ENCODE peak calls at places on chromosomes 11 and 22, in six cellular contexts. D, B, O, I, W and S are unnamed samples.

GRCh38 chr11:1746956-1747752 is 3.2 kb downstream of the IFITM10 start:
- DNase-seq in W (no peak), D (no peak), I (no peak), O (no peak), B (no peak), S (no peak)

GRCh38 chr11:61173456-61173855 is 12.2 kb upstream of the VPS37C start:
- DNase-seq in O (peak; percentile 21), B (peak; percentile 34), I (peak; percentile 41), W (no peak), D (no peak), S (peak; percentile 24)

GRCh38 chr11:127023991-127024390 is 23.4 kb upstream of the KIRREL3 start:
- DNase-seq in W (peak; percentile 6), B (no peak), D (no peak), I (no peak), O (no peak), S (no peak)

GRCh38 chr11:122811721-122812120 is 26.6 kb upstream of the CRTAM start:
- DNase-seq in W (no peak), B (no peak), D (no peak), I (no peak), O (no peak), S (no peak)

GRCh38 chr11:123100378-123101085 is 38.6 kb upstream of the HSPA8 start:
- DNase-seq in I (no peak), B (no peak), D (no peak), W (peak; percentile 35), O (no peak), S (no peak)

GRCh38 chr11:102347526-102348331 is 715 bp downstream of the BIRC2 start:
- DNase-seq in B (peak; percentile 29), O (peak; percentile 54), D (peak; percentile 2), W (peak; percentile 39), I (peak; percentile 38), S (peak; percentile 53)

GRCh38 chr11:69002101-69002742 is 10.8 kb downstream of the MRGPRF start:
- DNase-seq in O (no peak), B (no peak), W (no peak), D (no peak), I (no peak), S (no peak)

GRCh38 chr11:83219095-83219494 is 25.6 kb downstream of the ANKRD42 start:
- DNase-seq in B (no peak), I (peak; percentile 22), D (no peak), O (no peak), W (no peak), S (peak; percentile 8)

GRCh38 chr11:47130541-47130940 is 46.1 kb downstream of the ARFGAP2 start:
- DNase-seq in I (no peak), D (no peak), B (no peak), O (no peak), W (no peak), S (no peak)

GRCh38 chr11:92082652-92083051 is 142.0 kb upstream of the FAT3 start:
- DNase-seq in B (no peak), I (no peak), D (no peak), W (no peak), O (peak; percentile 7), S (no peak)

GRCh38 chr11:35842958-35843357 is 100.9 kb upstream of the LDLRAD3 start:
- DNase-seq in D (no peak), O (no peak), I (no peak), B (no peak), W (no peak), S (no peak)

GRCh38 chr11:119315139-119316016 is 1.6 kb downstream of the MCAM start:
- DNase-seq in B (no peak), D (no peak), O (peak; percentile 49), I (no peak), W (peak; percentile 18), S (peak; percentile 73)

GRCh38 chr11:93741882-93742226 is 382 bp downstream of the C11orf54 start:
- DNase-seq in D (no peak), I (peak; percentile 95), B (peak; percentile 68), W (peak; percentile 67), O (no peak), S (no peak)

GRCh38 chr11:81192516-81192915 is 1541.1 kb downstream of the FAM181B start:
- DNase-seq in D (no peak), I (no peak), B (no peak), O (no peak), W (no peak), S (no peak)

GRCh38 chr11:67631427-67631826 is 1.7 kb upstream of the NUDT8 start:
- DNase-seq in I (no peak), W (no peak), O (no peak), B (no peak), D (no peak), S (no peak)

GRCh38 chr11:121889168-121889567 is 226.8 kb downstream of the BLID start:
- DNase-seq in I (no peak), W (peak; percentile 39), D (no peak), O (no peak), B (peak; percentile 41), S (no peak)

GRCh38 chr22:44316393-44317162 is 3.8 kb upstream of the SHISAL1 start:
- DNase-seq in O (no peak), I (no peak), W (peak; percentile 73), B (no peak), D (no peak), S (no peak)

GRCh38 chr11:18720811-18721575 is 5.0 kb downstream of the IGSF22 start:
- DNase-seq in I (no peak), W (peak; percentile 64), B (peak; percentile 43), D (peak; percentile 80), O (peak; percentile 72), S (no peak)

GRCh38 chr22:31753634-31754471 is at the start of gene DEPDC5:
- DNase-seq in O (peak; percentile 95), B (peak; percentile 86), I (peak; percentile 91), W (peak; percentile 90), D (peak; percentile 92), S (peak; percentile 95)

GRCh38 chr11:10388574-10388973 is 66.5 kb upstream of the AMPD3 start:
- DNase-seq in O (no peak), W (no peak), I (no peak), B (no peak), D (no peak), S (no peak)

GRCh38 chr22:36021649-36022048 is 7.0 kb downstream of the RBFOX2 start:
- DNase-seq in O (no peak), W (no peak), B (no peak), I (no peak), D (no peak), S (peak; percentile 27)
- H3K4me2 ChIP-seq in O (no peak overlapping the region), W (peak overlapping the region; percentile 74), B (peak overlapping the region; percentile 97), I (no peak overlapping the region), D (no peak overlapping the region), S (peak overlapping the region; percentile 55)

DNA sequence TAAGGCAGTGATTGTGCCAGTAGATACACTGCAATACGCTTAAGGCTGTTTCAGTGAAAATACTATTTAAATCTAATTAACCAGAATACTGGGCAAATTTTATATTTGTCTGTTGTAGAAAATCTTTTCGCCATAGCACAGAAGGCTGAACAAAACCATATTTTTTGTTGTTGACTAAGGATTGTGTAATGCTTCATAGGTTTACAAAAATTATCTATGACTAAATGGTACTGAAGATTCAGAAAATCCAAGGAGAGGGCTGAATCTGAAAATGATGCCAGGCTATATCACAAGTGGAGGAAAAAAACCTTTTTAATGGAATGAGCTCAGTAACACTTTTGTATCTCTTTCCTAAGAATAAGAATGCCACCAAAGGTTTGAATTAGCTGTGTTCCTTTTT is 2.8 kb downstream of the ATL3 start:
- DNase-seq in W (no peak), O (no peak), D (no peak), I (no peak), B (no peak), S (no peak)
- H3K4me3 ChIP-seq in W (peak overlapping the region; percentile 27), O (no peak overlapping the region), D (no peak overlapping the region), I (no peak overlapping the region), B (no peak overlapping the region), S (no peak overlapping the region)

GRCh38 chr11:40384991-40385390 is 1074.5 kb downstream of the LRRC4C start:
- DNase-seq in W (peak; percentile 70), B (peak; percentile 79), I (no peak), O (no peak), D (no peak), S (no peak)

GRCh38 chr11:40381481-40381880 is 1078.0 kb downstream of the LRRC4C start:
- DNase-seq in W (no peak), B (no peak), I (no peak), O (no peak), D (no peak), S (no peak)

GRCh38 chr11:40376346-40376745 is 1083.1 kb downstream of the LRRC4C start:
- DNase-seq in B (no peak), D (no peak), O (no peak), I (no peak), W (no peak), S (no peak)

DNA sequence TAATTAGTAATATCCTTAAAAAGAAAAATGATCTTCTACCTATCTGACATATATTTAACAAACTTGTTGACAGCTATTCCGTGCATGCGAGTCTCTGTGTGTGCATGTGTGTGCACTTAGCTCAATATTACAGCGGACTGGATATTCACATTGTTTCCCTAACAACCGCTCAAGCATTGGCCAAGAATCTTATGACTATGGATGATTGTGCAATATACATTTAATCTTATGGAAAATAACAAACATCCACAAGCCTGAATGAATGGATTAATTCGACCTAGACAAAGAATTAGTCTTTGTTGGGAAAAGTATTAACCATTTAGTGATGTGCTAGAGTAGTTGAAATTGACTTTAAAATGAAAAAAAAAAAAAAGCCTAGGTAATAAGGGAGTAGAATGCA is 1078.6 kb downstream of the LRRC4C start:
- DNase-seq in I (no peak), B (no peak), D (no peak), W (no peak), O (no peak), S (no peak)
- H3K4me2 ChIP-seq in I (no peak overlapping the region), B (no peak overlapping the region), D (no peak overlapping the region), W (no peak overlapping the region), O (no peak overlapping the region), S (no peak overlapping the region)

GRCh38 chr11:3051435-3052108 is 5.7 kb downstream of the CARS1 start:
- DNase-seq in O (no peak), I (no peak), B (no peak), D (no peak), W (no peak), S (no peak)
- H3K4me3 ChIP-seq in O (no peak overlapping the region), I (no peak overlapping the region), B (no peak overlapping the region), D (no peak overlapping the region), W (no peak overlapping the region), S (no peak overlapping the region)